ENCODE peak calls at places on chromosomes 12 and 14, in six cellular contexts. One of them, this sample, is unnamed.
A peak's percentile ranks its signal among the peaks of the same experiment; 100 is the strongest.

GRCh38 chr14:34329281-34329680 is 132.8 kb downstream of the SPTSSA start:
- DNase-seq in H1: no peak
- DNase-seq in K562: no peak
- DNase-seq in HepG2: no peak
- DNase-seq in GM12878: no peak
- DNase-seq in HCT116: no peak
- DNase-seq in this sample: no peak

GRCh38 chr12:123118397-123118945 is 32.4 kb downstream of the PITPNM2 start:
- DNase-seq in HepG2: no peak
- DNase-seq in H1: no peak
- DNase-seq in HCT116: no peak
- DNase-seq in K562: no peak
- DNase-seq in GM12878: no peak
- DNase-seq in this sample: no peak

GRCh38 chr12:132620893-132621656 is 2.5 kb downstream of the P2RX2 start:
- DNase-seq in HCT116: no peak
- DNase-seq in HepG2: no peak
- DNase-seq in K562: no peak
- DNase-seq in H1: no peak
- DNase-seq in GM12878: no peak
- DNase-seq in this sample: no peak

GRCh38 chr14:80434574-80435321 is 223.4 kb upstream of the DIO2 start:
- DNase-seq in HCT116: peak; percentile 1
- DNase-seq in GM12878: no peak
- DNase-seq in K562: no peak
- DNase-seq in H1: no peak
- DNase-seq in HepG2: no peak
- DNase-seq in this sample: no peak

GRCh38 chr12:71438670-71439361 is 782 bp upstream of the LGR5 start:
- DNase-seq in H1: no peak
- DNase-seq in HepG2: peak; percentile 98
- DNase-seq in HCT116: no peak
- DNase-seq in GM12878: no peak
- DNase-seq in K562: no peak
- DNase-seq in this sample: peak; percentile 6

GRCh38 chr12:109434556-109434955 is 42.5 kb downstream of the KCTD10 start:
- DNase-seq in GM12878: no peak
- DNase-seq in K562: no peak
- DNase-seq in HCT116: no peak
- DNase-seq in H1: no peak
- DNase-seq in HepG2: no peak
- DNase-seq in this sample: no peak

GRCh38 chr12:120249875-120250795 is 15.4 kb downstream of the PXN start:
- DNase-seq in H1: no peak
- DNase-seq in HCT116: no peak
- DNase-seq in K562: no peak
- DNase-seq in GM12878: no peak
- DNase-seq in HepG2: no peak
- DNase-seq in this sample: no peak

GRCh38 chr14:35855886-35856481 is 29.8 kb downstream of the BRMS1L start:
- DNase-seq in H1: no peak
- DNase-seq in GM12878: peak; percentile 85
- DNase-seq in HCT116: no peak
- DNase-seq in K562: no peak
- DNase-seq in HepG2: no peak
- DNase-seq in this sample: no peak

GRCh38 chr12:4193821-4194220 is 79.7 kb upstream of the CCND2 start:
- DNase-seq in GM12878: no peak
- DNase-seq in HepG2: no peak
- DNase-seq in HCT116: no peak
- DNase-seq in H1: no peak
- DNase-seq in K562: no peak
- DNase-seq in this sample: no peak

GRCh38 chr14:78725086-78725485 is 554.9 kb downstream of the NRXN3 start:
- DNase-seq in H1: no peak
- DNase-seq in HepG2: no peak
- DNase-seq in GM12878: no peak
- DNase-seq in HCT116: no peak
- DNase-seq in K562: no peak
- DNase-seq in this sample: no peak

GRCh38 chr14:19974844-19975243 is 547 bp upstream of the OR4K15 start:
- DNase-seq in GM12878: no peak
- DNase-seq in K562: no peak
- DNase-seq in HCT116: no peak
- DNase-seq in HepG2: no peak
- DNase-seq in H1: no peak
- DNase-seq in this sample: no peak

GRCh38 chr12:57209916-57210315 is 6.7 kb upstream of the NXPH4 start:
- DNase-seq in GM12878: no peak
- DNase-seq in H1: no peak
- DNase-seq in HCT116: no peak
- DNase-seq in HepG2: no peak
- DNase-seq in K562: no peak
- DNase-seq in this sample: no peak
- H3K36me3 ChIP-seq in GM12878: no peaks in the 10 kb centered on the region
- H3K36me3 ChIP-seq in H1: peaks cover 39% of the 10 kb centered on the region
- H3K36me3 ChIP-seq in HCT116: no peaks in the 10 kb centered on the region
- H3K36me3 ChIP-seq in HepG2: peaks cover 67% of the 10 kb centered on the region
- H3K36me3 ChIP-seq in K562: no peaks in the 10 kb centered on the region
- H3K36me3 ChIP-seq in this sample: peaks cover 82% of the 10 kb centered on the region

DNA sequence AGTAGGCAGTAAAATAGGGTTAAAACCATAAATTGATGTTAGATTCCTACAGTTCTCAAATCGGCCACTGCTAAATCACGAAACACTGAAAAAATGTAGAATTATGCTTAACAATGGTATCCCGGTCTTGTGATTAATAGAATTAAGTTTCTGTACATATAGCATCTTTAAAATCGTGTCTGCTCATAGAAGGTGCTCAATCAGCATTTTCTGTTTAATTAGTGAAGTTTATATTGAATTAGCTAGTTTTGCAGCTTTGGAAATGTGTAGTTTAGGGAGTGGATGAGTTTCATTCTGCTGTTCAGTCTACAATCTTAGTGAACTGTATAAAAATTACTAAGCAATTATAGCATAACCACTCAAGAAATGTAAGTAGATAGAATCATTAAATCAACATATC is 1075.8 kb upstream of the FLRT2 start:
- DNase-seq in GM12878: no peak
- DNase-seq in K562: no peak
- DNase-seq in H1: no peak
- DNase-seq in HepG2: no peak
- DNase-seq in HCT116: no peak
- DNase-seq in this sample: no peak
- TF ChIP-seq YY1 in GM12878: no peak
- TF ChIP-seq YY1 in K562: no peak
- TF ChIP-seq YY1 in H1: no peak
- TF ChIP-seq YY1 in HepG2: no peak
- TF ChIP-seq YY1 in HCT116: no peak
- TF ChIP-seq YY1 in this sample: no peak

GRCh38 chr14:60648934-60649814 is at the start of gene SIX1:
- DNase-seq in HepG2: peak; percentile 77
- DNase-seq in GM12878: no peak
- DNase-seq in HCT116: peak; percentile 62
- DNase-seq in K562: peak; percentile 79
- DNase-seq in H1: no peak
- DNase-seq in this sample: peak; percentile 79

GRCh38 chr14:60647837-60648168 is 1.5 kb downstream of the SIX1 start:
- DNase-seq in K562: no peak
- DNase-seq in HCT116: no peak
- DNase-seq in GM12878: no peak
- DNase-seq in H1: no peak
- DNase-seq in HepG2: no peak
- DNase-seq in this sample: no peak

GRCh38 chr14:60646202-60646886 is 2.9 kb downstream of the SIX1 start:
- DNase-seq in H1: no peak
- DNase-seq in HepG2: no peak
- DNase-seq in GM12878: no peak
- DNase-seq in HCT116: no peak
- DNase-seq in K562: no peak
- DNase-seq in this sample: no peak

GRCh38 chr14:60648169-60648933 is 926 bp downstream of the SIX1 start:
- DNase-seq in K562: peak; percentile 24
- DNase-seq in GM12878: no peak
- DNase-seq in HepG2: no peak
- DNase-seq in HCT116: no peak
- DNase-seq in H1: no peak
- DNase-seq in this sample: no peak

GRCh38 chr14:60647081-60647836 is 2.0 kb downstream of the SIX1 start:
- DNase-seq in HCT116: no peak
- DNase-seq in HepG2: peak; percentile 32
- DNase-seq in H1: no peak
- DNase-seq in GM12878: no peak
- DNase-seq in K562: no peak
- DNase-seq in this sample: no peak
- TF ChIP-seq ZNF274 in HCT116: no peak
- TF ChIP-seq ZNF274 in HepG2: no peak
- TF ChIP-seq ZNF274 in H1: no peak
- TF ChIP-seq ZNF274 in GM12878: no peak
- TF ChIP-seq ZNF274 in K562: no peak
- TF ChIP-seq ZNF274 in this sample: no peak

GRCh38 chr12:27201169-27201568 is 42.9 kb upstream of the STK38L start:
- DNase-seq in GM12878: no peak
- DNase-seq in HepG2: no peak
- DNase-seq in HCT116: no peak
- DNase-seq in K562: no peak
- DNase-seq in H1: no peak
- DNase-seq in this sample: no peak
- H3K36me3 ChIP-seq in GM12878: no peaks in the 10 kb centered on the region
- H3K36me3 ChIP-seq in HepG2: no peaks in the 10 kb centered on the region
- H3K36me3 ChIP-seq in HCT116: no peaks in the 10 kb centered on the region
- H3K36me3 ChIP-seq in K562: no peaks in the 10 kb centered on the region
- H3K36me3 ChIP-seq in H1: no peaks in the 10 kb centered on the region
- H3K36me3 ChIP-seq in this sample: no peaks in the 10 kb centered on the region

GRCh38 chr12:65875635-65876034 is 51.4 kb downstream of the HMGA2 start:
- DNase-seq in H1: no peak
- DNase-seq in HCT116: no peak
- DNase-seq in HepG2: no peak
- DNase-seq in K562: no peak
- DNase-seq in GM12878: no peak
- DNase-seq in this sample: no peak
- TF ChIP-seq YY1 in H1: no peak
- TF ChIP-seq YY1 in HCT116: no peak
- TF ChIP-seq YY1 in HepG2: no peak
- TF ChIP-seq YY1 in K562: no peak
- TF ChIP-seq YY1 in GM12878: no peak
- TF ChIP-seq YY1 in this sample: no peak

GRCh38 chr12:51920046-51920445 is 12.7 kb downstream of the ACVRL1 start:
- DNase-seq in H1: no peak
- DNase-seq in HCT116: no peak
- DNase-seq in HepG2: no peak
- DNase-seq in K562: no peak
- DNase-seq in GM12878: no peak
- DNase-seq in this sample: no peak

GRCh38 chr12:51917041-51917590 is 9.8 kb downstream of the ACVRL1 start:
- DNase-seq in K562: no peak
- DNase-seq in HCT116: no peak
- DNase-seq in H1: no peak
- DNase-seq in GM12878: no peak
- DNase-seq in HepG2: no peak
- DNase-seq in this sample: no peak

GRCh38 chr12:51915951-51916350 is 8.6 kb downstream of the ACVRL1 start:
- DNase-seq in HCT116: no peak
- DNase-seq in GM12878: no peak
- DNase-seq in HepG2: no peak
- DNase-seq in H1: no peak
- DNase-seq in K562: no peak
- DNase-seq in this sample: no peak

GRCh38 chr12:51915003-51915625 is 7.8 kb downstream of the ACVRL1 start:
- DNase-seq in GM12878: no peak
- DNase-seq in H1: no peak
- DNase-seq in HepG2: no peak
- DNase-seq in K562: peak; percentile 46
- DNase-seq in HCT116: no peak
- DNase-seq in this sample: no peak

DNA sequence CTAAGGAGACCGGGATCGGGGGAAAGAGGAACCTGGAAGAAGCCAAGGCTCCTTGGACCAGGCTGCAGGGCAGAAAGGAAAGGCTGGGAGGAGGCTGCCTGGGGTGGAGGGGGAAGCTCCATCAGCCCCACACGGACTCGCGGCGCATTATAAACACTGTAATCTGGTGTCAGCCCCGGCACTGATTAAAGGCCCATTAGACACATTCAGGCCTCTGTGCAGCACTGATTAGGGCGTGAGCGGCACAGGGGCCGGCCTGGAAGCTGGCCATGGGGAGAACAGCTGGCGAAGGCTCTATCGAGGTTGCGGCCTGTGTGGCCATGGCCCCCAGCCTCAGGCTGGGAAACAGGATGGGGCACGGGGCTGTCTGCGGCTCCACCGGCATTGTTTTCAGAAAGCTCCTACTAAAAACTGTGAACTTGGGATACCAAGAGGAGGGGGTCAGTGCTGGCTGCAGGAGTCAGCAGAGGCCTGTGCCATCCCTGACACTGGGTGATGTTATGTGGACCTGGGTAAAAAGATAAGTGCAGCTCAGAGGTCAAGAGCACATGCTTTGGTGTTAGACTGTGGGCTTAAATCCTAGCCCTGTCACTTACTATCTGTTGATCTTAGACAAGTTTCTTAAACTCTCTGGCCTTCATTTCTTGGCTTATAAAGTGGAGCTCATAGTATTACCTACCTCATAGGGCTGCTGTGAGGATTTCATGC is 10.6 kb downstream of the ACVRL1 start:
- DNase-seq in HepG2: no peak
- DNase-seq in K562: peak; percentile 65
- DNase-seq in HCT116: no peak
- DNase-seq in H1: no peak
- DNase-seq in GM12878: no peak
- DNase-seq in this sample: no peak
- TF ChIP-seq ZNF274 in HepG2: no peak
- TF ChIP-seq ZNF274 in K562: peak; percentile 44
- TF ChIP-seq ZNF274 in HCT116: no peak
- TF ChIP-seq ZNF274 in H1: no peak
- TF ChIP-seq ZNF274 in GM12878: no peak
- TF ChIP-seq ZNF274 in this sample: no peak

GRCh38 chr12:55972906-55973597 is 826 bp upstream of the RAB5B start:
- DNase-seq in HepG2: no peak
- DNase-seq in GM12878: no peak
- DNase-seq in H1: no peak
- DNase-seq in HCT116: no peak
- DNase-seq in K562: no peak
- DNase-seq in this sample: no peak
- H3K36me3 ChIP-seq in HepG2: peaks cover 23% of the 10 kb centered on the region
- H3K36me3 ChIP-seq in GM12878: no peaks in the 10 kb centered on the region
- H3K36me3 ChIP-seq in H1: peaks cover 17% of the 10 kb centered on the region
- H3K36me3 ChIP-seq in HCT116: peaks cover 31% of the 10 kb centered on the region
- H3K36me3 ChIP-seq in K562: peaks cover 58% of the 10 kb centered on the region
- H3K36me3 ChIP-seq in this sample: peaks cover 61% of the 10 kb centered on the region

This sample was measured in NT2/D1.